ENCODE peak calls at places on chromosomes 12 and 14, in four cellular contexts. G is mesendoderm, Q is H9, A is mesenchymal stem cell. O is an unnamed sample.

GRCh38 chr12:40157307-40157706 is 51.4 kb upstream of the SLC2A13 start:
- DNase-seq in A (no peak), G (no peak), Q (no peak), O (no peak)

GRCh38 chr12:56521590-56522371 is at the start of gene RBMS2:
- DNase-seq in Q (peak), A (peak), G (peak), O (peak)

GRCh38 chr12:130955238-130955816 is 1.6 kb downstream of the ADGRD1 start:
- DNase-seq in A (no peak), Q (no peak), G (peak), O (no peak)

GRCh38 chr14:71060274-71060673 is 153.0 kb downstream of the PCNX1 start:
- DNase-seq in A (no peak), Q (no peak), G (no peak), O (no peak)

GRCh38 chr14:61511558-61511924 is 183.8 kb upstream of the HIF1A start:
- DNase-seq in Q (no peak), A (no peak), G (no peak), O (no peak)

GRCh38 chr12:111285191-111285590 is 83.7 kb downstream of the PHETA1 start:
- DNase-seq in A (no peak), Q (peak), G (no peak), O (no peak)

GRCh38 chr12:17928708-17929366 is 161.2 kb downstream of the RERGL start:
- DNase-seq in G (peak), A (no peak), Q (no peak), O (peak)

GRCh38 chr14:56122306-56122705 is 4.1 kb downstream of the PELI2 start:
- DNase-seq in Q (no peak), G (no peak), A (no peak), O (peak)

GRCh38 chr14:100782516-100783320 is 43.2 kb upstream of the MEG3 start:
- DNase-seq in A (no peak), G (no peak), Q (no peak), O (no peak)

GRCh38 chr12:124613151-124613585 is 45.8 kb upstream of the NCOR2 start:
- DNase-seq in G (no peak), A (peak), Q (no peak), O (peak)

GRCh38 chr12:87120440-87120839 is 864.2 kb upstream of the MGAT4C start:
- DNase-seq in A (no peak), Q (no peak), G (no peak), O (peak)

GRCh38 chr12:106275458-106275857 is 27.1 kb upstream of the TCP11L2 start:
- DNase-seq in Q (no peak), A (no peak), G (no peak), O (no peak)

GRCh38 chr14:72439707-72440106 is 454.2 kb downstream of the DPF3 start:
- DNase-seq in Q (no peak), A (no peak), G (no peak), O (no peak)

GRCh38 chr12:82745062-82745461 is 58.4 kb downstream of the TMTC2 start:
- DNase-seq in Q (no peak), G (peak), A (no peak), O (no peak)

GRCh38 chr12:120381752-120382419 is 12.9 kb upstream of the MSI1 start:
- DNase-seq in A (peak), Q (no peak), G (no peak), O (peak)

GRCh38 chr14:89549381-89550102 is 132.5 kb upstream of the FOXN3 start:
- DNase-seq in G (peak), A (no peak), Q (no peak), O (peak)

GRCh38 chr14:100079606-100080005 is 14.4 kb downstream of the EVL start:
- DNase-seq in Q (no peak), G (no peak), A (no peak), O (no peak)

GRCh38 chr14:74951443-74952194 is 3.8 kb downstream of the PGF start:
- DNase-seq in Q (no peak), G (no peak), A (no peak), O (no peak)

GRCh38 chr14:69845787-69846186 is 33.4 kb upstream of the SMOC1 start:
- DNase-seq in Q (no peak), G (peak), A (no peak), O (peak)

GRCh38 chr14:25267186-25267585 is 217.2 kb upstream of the STXBP6 start:
- DNase-seq in A (no peak), Q (no peak), G (no peak), O (no peak)

GRCh38 chr14:93045965-93046695 is 69.6 kb downstream of the ITPK1 start:
- DNase-seq in Q (no peak), G (no peak), A (peak), O (peak)

GRCh38 chr12:130484221-130484620 is 146.5 kb downstream of the PIWIL1 start:
- DNase-seq in G (no peak), Q (no peak), A (no peak), O (no peak)

GRCh38 chr12:51848843-51849735 is 571 bp upstream of the FIGNL2 start:
- DNase-seq in Q (peak), A (peak), G (peak), O (no peak)

GRCh38 chr12:64450711-64451486 is 1.0 kb upstream of the TBK1 start:
- DNase-seq in A (peak), Q (no peak), G (peak), O (peak)

GRCh38 chr12:47378222-47378582 is 298.4 kb upstream of the AMIGO2 start:
- DNase-seq in A (no peak), Q (no peak), G (no peak), O (peak)

GRCh38 chr12:48110691-48111315 is 4.9 kb upstream of the SENP1 start:
- DNase-seq in G (peak), Q (no peak), A (no peak), O (no peak)

GRCh38 chr12:2264622-2265306 is 212.0 kb downstream of the CACNA1C start:
- DNase-seq in G (peak), A (peak), Q (no peak), O (peak)

GRCh38 chr14:106506901-106507305 is 980.5 kb downstream of the TMEM121 start:
- DNase-seq in A (no peak), Q (no peak), G (no peak), O (no peak)

GRCh38 chr14:81589381-81590065 is 55.9 kb upstream of the SEL1L start:
- DNase-seq in G (no peak), A (no peak), Q (no peak), O (no peak)

GRCh38 chr14:23910081-23910875 is 43.3 kb upstream of the DHRS4 start:
- DNase-seq in A (peak), Q (peak), G (peak), O (peak)

GRCh38 chr14:39621223-39621622 is 189.0 kb upstream of the FBXO33 start:
- DNase-seq in A (no peak), G (no peak), Q (no peak), O (no peak)

GRCh38 chr12:101414533-101415119 is 7.1 kb upstream of the ARL1 start:
- DNase-seq in A (peak), Q (peak), G (peak), O (peak)

DNA sequence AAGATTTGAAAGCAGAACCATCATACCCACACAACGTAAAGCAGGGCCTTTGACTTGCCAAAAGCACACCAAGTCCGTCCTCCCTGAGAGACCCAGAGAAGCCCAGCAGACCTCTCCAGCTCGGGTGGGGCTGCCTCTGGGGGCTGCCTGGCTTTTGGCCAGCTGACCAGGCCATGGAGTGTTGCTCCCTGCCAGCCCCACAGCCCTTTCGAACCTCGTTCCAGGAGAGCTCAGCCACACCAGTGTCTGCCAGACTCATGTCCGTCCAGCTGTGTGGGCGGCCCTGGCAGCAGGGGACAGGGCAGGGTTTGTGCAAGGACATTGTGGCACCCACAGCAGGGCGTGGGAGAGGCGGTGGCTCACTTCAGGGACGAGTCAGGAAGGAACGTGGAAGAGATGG is 22.6 kb upstream of the IRF2BPL start:
- DNase-seq in G (no peak), Q (no peak), A (no peak), O (no peak)
- H2BK5ac ChIP-seq in G (no peak), Q (no peak), A (no peak), O (peak)

DNA sequence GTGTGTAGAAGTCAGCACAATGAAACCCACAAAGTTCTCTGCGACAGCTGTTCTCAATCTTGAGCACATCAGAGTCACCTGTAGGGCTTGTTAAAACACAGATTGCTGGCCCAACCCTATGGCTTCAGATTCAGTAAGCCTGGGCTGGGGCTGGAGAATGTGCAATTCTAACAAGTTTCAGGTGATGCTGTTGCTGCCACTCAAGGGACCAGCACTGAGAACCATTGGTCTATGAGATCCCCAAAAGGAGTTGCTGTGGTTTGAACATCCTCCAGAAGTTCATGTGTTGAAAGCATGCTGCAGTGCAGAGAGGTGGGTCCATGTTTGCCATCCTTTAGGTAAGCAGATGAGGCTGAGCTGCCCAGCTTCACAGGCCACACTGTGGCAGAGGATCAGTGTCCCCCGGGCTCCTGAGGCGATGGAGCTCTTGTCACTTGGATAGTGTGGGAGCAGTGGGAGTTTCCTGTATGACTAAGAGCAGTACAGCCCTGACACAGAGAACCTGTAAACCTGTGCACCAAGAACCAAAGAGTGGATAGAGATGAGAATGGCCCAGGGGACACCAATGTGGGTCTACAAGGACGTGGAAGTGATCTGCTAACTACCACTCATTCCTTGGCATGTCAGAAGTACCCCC is 8.0 kb upstream of the RTRAF start:
- DNase-seq in Q (no peak), A (no peak), G (no peak), O (no peak)
- H2BK5ac ChIP-seq in Q (no peak), A (no peak), G (no peak), O (no peak)

DNA sequence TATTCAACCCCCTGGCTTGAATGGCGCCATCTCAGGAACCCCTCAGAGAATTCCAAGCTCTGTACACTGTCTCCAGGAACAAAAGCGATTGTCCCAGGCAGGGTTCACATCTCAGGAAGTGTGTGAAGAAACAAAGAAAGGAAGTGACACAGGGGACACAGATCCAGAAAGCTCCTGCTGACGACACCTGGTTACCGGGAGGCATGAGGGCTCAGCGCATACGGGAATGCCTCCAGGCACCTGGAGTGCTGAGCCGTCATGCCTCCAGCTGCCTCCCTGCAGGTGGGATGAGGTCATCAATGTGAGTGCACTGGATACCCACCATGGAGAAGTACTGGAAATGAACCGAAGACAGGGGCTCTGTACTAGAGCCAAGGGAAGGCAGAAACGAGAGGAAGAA is 45.5 kb downstream of the PITPNM2 start:
- DNase-seq in Q (peak), A (no peak), G (peak), O (no peak)
- H2BK5ac ChIP-seq in Q (no peak), A (no peak), G (peak), O (no peak)

GRCh38 chr12:12381982-12382381 is 25.1 kb downstream of the BORCS5 start:
- DNase-seq in Q (no peak), G (peak), A (no peak), O (no peak)

GRCh38 chr12:12384601-12385321 is 27.9 kb downstream of the BORCS5 start:
- DNase-seq in G (peak), Q (peak), A (no peak), O (no peak)

GRCh38 chr12:12392428-12392827 is 35.5 kb downstream of the BORCS5 start:
- DNase-seq in A (no peak), Q (no peak), G (no peak), O (no peak)

DNA sequence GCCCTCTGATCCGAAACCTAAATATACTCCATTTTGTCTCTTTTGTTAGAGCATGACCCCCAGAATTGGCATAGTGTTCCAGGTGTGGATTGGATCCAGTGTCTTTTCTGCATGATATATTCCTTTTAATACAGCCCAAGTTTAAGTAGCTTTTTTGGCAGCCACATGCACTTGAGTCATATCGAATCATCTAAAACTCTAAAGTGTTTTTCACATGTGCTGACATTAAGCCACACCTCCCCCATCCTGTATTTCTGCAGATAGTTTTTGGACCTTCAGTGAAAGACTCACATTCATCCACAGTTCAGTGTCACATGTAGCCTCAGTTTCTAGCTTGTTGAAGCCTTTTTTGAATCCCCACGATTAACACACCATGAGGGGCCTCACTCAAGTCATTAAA is 30.6 kb downstream of the BORCS5 start:
- DNase-seq in G (no peak), Q (no peak), A (no peak), O (peak)
- H2BK5ac ChIP-seq in G (no peak), Q (no peak), A (no peak), O (no peak)

DNA sequence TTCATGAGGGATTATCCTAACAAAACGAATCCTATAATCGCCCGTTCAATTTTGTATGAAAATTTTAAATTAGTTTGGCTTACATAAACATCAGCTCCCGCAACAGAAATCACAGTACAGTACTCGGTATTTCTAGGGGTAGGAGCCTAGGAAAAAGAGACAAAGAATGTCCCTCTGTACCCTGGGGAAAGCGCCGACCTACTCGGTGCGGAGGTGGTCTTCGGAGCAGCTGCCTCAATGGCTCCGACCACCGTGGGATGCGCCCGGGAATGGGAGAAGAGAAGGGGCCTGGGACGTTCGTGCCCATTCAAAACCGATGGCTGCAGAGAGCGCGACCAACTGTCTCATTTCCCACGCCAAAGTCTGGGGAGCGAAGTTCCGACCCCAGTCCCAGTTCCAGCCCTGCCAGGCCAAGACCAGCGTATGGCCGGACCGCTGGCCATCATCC is 627 bp downstream of the GNPNAT1 start:
- DNase-seq in G (no peak), A (no peak), Q (no peak), O (no peak)
- H2BK5ac ChIP-seq in G (no peak), A (peak), Q (no peak), O (peak)

GRCh38 chr14:21023817-21024667 is 819 bp downstream of the NDRG2 start:
- DNase-seq in Q (no peak), A (no peak), G (peak), O (no peak)

GRCh38 chr14:21020977-21021545 is 3.8 kb downstream of the NDRG2 start:
- DNase-seq in Q (no peak), G (no peak), A (no peak), O (no peak)

GRCh38 chr14:21024668-21025373 is at the start of gene NDRG2:
- DNase-seq in A (peak), Q (peak), G (peak), O (no peak)

GRCh38 chr14:21023174-21023573 is 1.7 kb downstream of the NDRG2 start:
- DNase-seq in G (no peak), A (no peak), Q (peak), O (no peak)

DNA sequence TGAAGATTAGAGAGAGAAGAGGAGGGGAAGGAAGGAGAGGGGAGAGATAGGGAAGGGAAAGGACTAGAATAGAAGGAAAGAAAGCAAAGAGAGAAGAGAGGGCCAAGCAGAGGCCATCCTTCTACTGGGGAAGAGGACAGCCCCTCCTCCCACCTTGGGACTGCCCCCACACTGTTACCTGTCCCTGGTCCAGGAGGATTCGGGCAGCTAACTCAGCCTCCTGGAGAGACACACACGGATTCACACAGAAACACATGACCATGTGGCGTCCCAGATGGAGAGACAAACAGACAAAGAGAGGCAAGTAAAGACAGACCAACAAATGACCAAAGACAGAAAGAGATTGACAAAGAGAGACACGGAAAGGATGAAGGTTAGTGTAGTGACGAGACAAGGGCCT is 2.2 kb downstream of the NDRG2 start:
- DNase-seq in Q (peak), G (no peak), A (no peak), O (no peak)
- H2BK5ac ChIP-seq in Q (no peak), G (no peak), A (no peak), O (no peak)

GRCh38 chr12:121494093-121494787 is 86.6 kb downstream of the KDM2B start:
- DNase-seq in Q (peak), A (peak), G (peak), O (peak)
- H2BK5ac ChIP-seq in Q (no peak), A (no peak), G (no peak), O (no peak)

DNA sequence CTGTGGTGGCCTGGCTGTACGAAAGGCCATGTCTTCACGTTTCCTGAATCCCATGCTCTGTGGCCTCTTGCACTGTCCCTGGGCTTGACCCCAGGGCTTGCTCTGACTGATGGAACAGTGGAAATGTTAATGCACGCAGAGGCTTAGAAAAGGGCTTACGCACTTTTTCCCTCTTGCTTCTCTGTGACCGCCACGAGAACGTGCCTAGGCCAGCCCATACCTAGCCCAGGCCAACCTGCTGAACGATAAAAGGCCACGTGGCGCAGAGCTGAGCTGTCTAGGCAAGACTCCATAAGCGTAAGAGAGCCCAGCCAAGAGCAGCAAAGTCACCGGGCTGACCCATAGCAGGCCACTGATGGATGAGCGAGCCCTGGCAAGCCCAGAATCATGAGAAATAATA is 18.3 kb downstream of the TTC7B start:
- DNase-seq in A (no peak), G (no peak), Q (no peak), O (no peak)
- H2BK5ac ChIP-seq in A (no peak), G (no peak), Q (no peak), O (no peak)

GRCh38 chr12:108644743-108645120 is 11.0 kb upstream of the SELPLG start:
- DNase-seq in Q (peak), A (no peak), G (no peak), O (no peak)
- H2BK5ac ChIP-seq in Q (no peak), A (no peak), G (no peak), O (no peak)

DNA sequence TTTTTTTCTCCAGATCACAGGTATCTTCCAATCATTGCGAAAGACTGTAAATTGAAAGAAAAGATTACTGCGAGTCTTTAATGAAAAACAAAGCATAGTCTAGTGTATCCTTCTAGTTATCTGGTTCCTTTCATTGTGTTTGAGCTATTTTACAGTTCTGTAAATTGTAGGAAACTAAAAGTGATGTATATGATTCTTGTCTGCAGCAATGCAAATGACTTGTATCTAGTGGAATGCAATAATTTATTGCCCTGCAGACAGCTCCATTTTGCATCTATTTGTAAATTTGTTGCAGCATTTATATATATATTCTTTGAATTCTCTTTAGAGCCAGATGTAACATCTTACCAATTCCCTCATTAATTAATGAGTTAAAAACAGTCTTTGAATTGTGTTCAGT is 218.1 kb downstream of the AEBP2 start:
- DNase-seq in A (peak), G (no peak), Q (no peak), O (peak)
- H2BK5ac ChIP-seq in A (no peak), G (no peak), Q (no peak), O (peak)